ENCODE peak calls at places on chromosomes 6 and 20, in five cellular contexts. G, N, F, M and P are unnamed samples.

GRCh38 chr6:138307352-138307751 is 70.4 kb upstream of the SMIM28 start:
- DNase-seq in G (no peak), N (no peak), F (peak; percentile 43), M (no peak), P (no peak)

GRCh38 chr20:62740286-62741141 is 31.9 kb downstream of the NTSR1 start:
- DNase-seq in G (peak; percentile 7), N (peak; percentile 3), F (peak; percentile 44), M (no peak), P (peak; percentile 92)

GRCh38 chr6:113351183-113351834 is 505.8 kb upstream of the MARCKS start:
- DNase-seq in G (no peak), N (no peak), F (no peak), M (no peak), P (no peak)

GRCh38 chr20:24460712-24461111 is 8.7 kb upstream of the SYNDIG1 start:
- DNase-seq in G (no peak), N (no peak), F (no peak), M (no peak), P (no peak)

GRCh38 chr20:37406010-37406998 is 60.4 kb downstream of the SRC start:
- DNase-seq in G (peak; percentile 57), N (peak; percentile 28), F (no peak), M (no peak), P (peak; percentile 75)

GRCh38 chr6:54291738-54292137 is 16.5 kb upstream of the TINAG start:
- DNase-seq in G (no peak), N (no peak), F (no peak), M (no peak), P (no peak)

GRCh38 chr6:90202156-90202555 is 94.5 kb downstream of the BACH2 start:
- DNase-seq in G (no peak), N (no peak), F (no peak), M (no peak), P (no peak)

GRCh38 chr6:140281236-140281635 is 906.8 kb upstream of the CITED2 start:
- DNase-seq in G (no peak), N (no peak), F (no peak), M (no peak), P (no peak)

GRCh38 chr6:147046131-147046530 is 158.1 kb upstream of the STXBP5 start:
- DNase-seq in G (no peak), N (no peak), F (no peak), M (no peak), P (no peak)

GRCh38 chr6:22250486-22250885 is 46.4 kb downstream of the PRL start:
- DNase-seq in G (no peak), N (no peak), F (no peak), M (no peak), P (no peak)

GRCh38 chr20:12728782-12729181 is 280.0 kb upstream of the SPTLC3 start:
- DNase-seq in G (no peak), N (no peak), F (no peak), M (no peak), P (no peak)

GRCh38 chr20:5524886-5525285 is 208.1 kb upstream of the PROKR2 start:
- DNase-seq in G (no peak), N (no peak), F (no peak), M (no peak), P (no peak)

GRCh38 chr20:44186674-44187053 is 324 bp downstream of the JPH2 start:
- DNase-seq in G (peak; percentile 23), N (no peak), F (no peak), M (no peak), P (no peak)

GRCh38 chr6:143485967-143486366 is 25.6 kb downstream of the FUCA2 start:
- DNase-seq in G (no peak), N (no peak), F (no peak), M (no peak), P (no peak)

GRCh38 chr6:75196051-75196743 is 9.7 kb downstream of the COL12A1 start:
- DNase-seq in G (no peak), N (no peak), F (no peak), M (no peak), P (no peak)

GRCh38 chr20:31542201-31542842 is 28.1 kb downstream of the HM13 start:
- DNase-seq in G (no peak), N (no peak), F (no peak), M (no peak), P (peak; percentile 74)

GRCh38 chr6:7145269-7146078 is 37.7 kb downstream of the RREB1 start:
- DNase-seq in G (peak; percentile 56), N (peak; percentile 39), F (no peak), M (no peak), P (no peak)

GRCh38 chr6:152453421-152453820 is 183.7 kb downstream of the SYNE1 start:
- DNase-seq in G (no peak), N (no peak), F (no peak), M (no peak), P (no peak)

GRCh38 chr6:1464796-1465348 is 75.5 kb downstream of the FOXF2 start:
- DNase-seq in G (no peak), N (no peak), F (no peak), M (no peak), P (no peak)

GRCh38 chr6:126040826-126041225 is 54.5 kb downstream of the TRMT11 start:
- DNase-seq in G (peak; percentile 42), N (no peak), F (no peak), M (no peak), P (peak; percentile 3)

GRCh38 chr6:85751374-85752055 is 108.8 kb upstream of the SYNCRIP start:
- DNase-seq in G (no peak), N (no peak), F (no peak), M (no peak), P (no peak)

GRCh38 chr6:124688369-124688768 is 273.9 kb upstream of the RNF217 start:
- DNase-seq in G (no peak), N (no peak), F (no peak), M (no peak), P (no peak)

GRCh38 chr20:58891076-58891685 is 38.7 kb downstream of the GNAS start:
- DNase-seq in G (peak; percentile 82), N (peak; percentile 82), F (peak; percentile 84), M (peak; percentile 80), P (peak; percentile 56)

GRCh38 chr6:47047479-47048411 is 5.6 kb upstream of the ADGRF1 start:
- DNase-seq in G (peak; percentile 64), N (peak; percentile 53), F (peak; percentile 50), M (peak; percentile 44), P (peak; percentile 35)

GRCh38 chr6:147947521-147947920 is 395.1 kb upstream of the SASH1 start:
- DNase-seq in G (peak; percentile 5), N (no peak), F (no peak), M (peak; percentile 18), P (no peak)

GRCh38 chr6:57024321-57024720 is 22.2 kb upstream of the KIAA1586 start:
- DNase-seq in G (no peak), N (no peak), F (no peak), M (no peak), P (no peak)
- TF ChIP-seq POLR2A in G (no peak), N (no peak), F (no peak), M (no peak), P (no peak)

GRCh38 chr20:48983423-48984400 is 62.2 kb downstream of the ARFGEF2 start:
- DNase-seq in G (peak; percentile 80), N (peak; percentile 84), F (peak; percentile 58), M (peak; percentile 24), P (peak; percentile 81)
- TF ChIP-seq POLR2A in G (no peak), N (no peak), F (no peak), M (no peak), P (no peak)

DNA sequence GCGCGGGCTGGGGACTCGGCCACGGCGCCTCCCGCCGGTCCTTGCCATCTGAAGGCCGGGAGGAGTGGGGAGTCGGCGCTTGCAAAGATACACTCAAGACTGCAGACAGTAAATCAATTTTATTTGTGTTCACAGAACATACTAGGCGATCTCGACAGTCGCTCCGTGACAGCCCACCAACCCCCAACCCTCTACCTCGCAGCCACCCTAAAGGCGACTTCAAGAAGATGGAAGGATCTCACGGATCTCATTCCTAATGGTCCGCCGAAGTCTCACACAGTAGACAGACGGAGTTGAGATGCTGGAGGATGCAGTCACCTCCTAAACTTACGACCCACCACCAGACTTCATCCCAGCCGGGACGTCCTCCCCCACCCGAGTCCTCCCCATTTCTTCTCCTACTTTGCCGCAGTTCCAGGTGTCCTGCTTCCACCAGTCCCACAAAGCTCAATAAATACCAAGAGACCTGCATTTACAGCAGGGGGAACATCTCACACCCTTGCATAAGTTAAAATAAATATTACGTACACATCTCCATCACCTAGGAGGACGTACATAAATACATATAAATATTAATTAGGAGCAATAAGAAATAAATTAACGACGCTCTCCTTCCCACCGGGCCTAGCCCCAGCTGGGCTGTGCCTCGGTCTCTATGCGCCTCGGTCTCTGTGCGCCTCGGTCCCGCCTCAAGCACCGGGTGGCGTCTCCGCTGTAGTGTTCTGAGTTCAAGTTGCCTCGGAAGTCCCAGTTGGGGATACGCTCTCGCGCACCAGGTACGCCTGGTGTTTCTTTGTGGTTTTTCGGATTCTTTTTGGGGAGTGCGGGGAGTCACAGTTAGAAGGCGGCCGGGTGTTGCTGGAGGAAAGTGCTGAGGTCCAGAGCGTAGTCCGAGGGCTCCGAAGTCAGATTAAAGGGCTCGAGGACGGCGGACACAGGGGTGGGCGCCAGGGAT is 889 bp upstream of the FLOT1 start:
- DNase-seq in G (peak; percentile 22), N (peak; percentile 19), F (peak; percentile 46), M (peak; percentile 60), P (no peak)
- TF ChIP-seq POLR2A in G (peak; percentile 22), N (no peak), F (no peak), M (no peak), P (peak; percentile 19)

GRCh38 chr6:135063926-135064325 is 9.3 kb upstream of the HBS1L start:
- DNase-seq in G (no peak), N (no peak), F (no peak), M (no peak), P (no peak)

GRCh38 chr6:135066806-135067205 is 12.2 kb upstream of the HBS1L start:
- DNase-seq in G (no peak), N (no peak), F (no peak), M (no peak), P (no peak)

GRCh38 chr6:135064586-135064985 is 10.0 kb upstream of the HBS1L start:
- DNase-seq in G (no peak), N (no peak), F (no peak), M (no peak), P (no peak)

GRCh38 chr6:135066397-135066796 is 11.8 kb upstream of the HBS1L start:
- DNase-seq in G (no peak), N (no peak), F (no peak), M (no peak), P (no peak)

DNA sequence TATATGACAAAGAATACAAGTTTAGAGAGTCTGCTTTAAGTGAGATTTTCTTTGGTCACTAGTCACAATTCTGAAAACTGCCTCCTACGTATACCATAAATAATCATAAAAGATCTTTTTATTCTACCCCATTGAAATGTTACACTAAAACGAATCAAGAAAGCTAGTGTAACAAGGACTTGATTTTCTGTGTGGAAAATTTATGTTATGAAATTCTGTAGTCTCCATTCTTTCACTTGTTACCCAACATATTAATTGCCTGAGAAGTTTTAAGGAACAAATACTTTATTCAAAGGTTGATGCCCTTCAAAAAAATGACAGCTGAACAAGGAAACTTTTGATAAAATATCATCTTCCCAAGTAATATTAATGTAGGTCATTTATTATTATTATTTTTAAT is 13.3 kb upstream of the HBS1L start:
- DNase-seq in G (no peak), N (no peak), F (no peak), M (no peak), P (no peak)
- TF ChIP-seq POLR2A in G (no peak), N (no peak), F (no peak), M (no peak), P (no peak)